ENCODE peak calls at places on chromosomes 4 and X, in five cellular contexts. H, W, B, D and X are unnamed samples. For H3K4me1, the result is how much of the 10 kb centered on the place peaks cover.

GRCh38 chr4:119010909-119011606 is 122.4 kb downstream of the SYNPO2 start:
- DNase-seq in H (no peak), W (no peak), B (no peak), D (no peak), X (no peak)

GRCh38 chrX:151359931-151360871 is 36.8 kb upstream of the VMA21 start:
- DNase-seq in H (peak), W (peak), B (peak), D (peak), X (peak)

GRCh38 chrX:151825927-151826471 is 86.7 kb upstream of the MAGEA4 start:
- DNase-seq in H (no peak), W (no peak), B (peak), D (no peak), X (no peak)

GRCh38 chrX:153673398-153674218 is at the start of gene PNCK:
- DNase-seq in H (no peak), W (no peak), B (no peak), D (peak), X (no peak)

GRCh38 chr4:1863297-1864033 is 7.5 kb upstream of the LETM1 start:
- DNase-seq in H (no peak), W (no peak), B (no peak), D (no peak), X (no peak)

GRCh38 chr4:38115601-38116000 is 155.4 kb downstream of the PTTG2 start:
- DNase-seq in H (no peak), W (no peak), B (no peak), D (no peak), X (no peak)

GRCh38 chr4:147860960-147861359 is 129.1 kb downstream of the ARHGAP10 start:
- DNase-seq in H (no peak), W (no peak), B (no peak), D (peak), X (no peak)

GRCh38 chr4:171962110-171962509 is 148.9 kb downstream of the GALNTL6 start:
- DNase-seq in H (no peak), W (no peak), B (no peak), D (no peak), X (no peak)

GRCh38 chrX:107678957-107679740 is 50.8 kb downstream of the PRPS1 start:
- DNase-seq in H (peak), W (peak), B (peak), D (no peak), X (peak)

GRCh38 chr4:41590591-41590990 is 52.6 kb downstream of the LIMCH1 start:
- DNase-seq in H (no peak), W (peak), B (no peak), D (no peak), X (no peak)

GRCh38 chrX:122238801-122239200 is 945.3 kb upstream of the GRIA3 start:
- DNase-seq in H (no peak), W (no peak), B (no peak), D (no peak), X (no peak)

GRCh38 chr4:98510757-98511517 is 147.5 kb downstream of the TSPAN5 start:
- DNase-seq in H (no peak), W (no peak), B (peak), D (no peak), X (no peak)

GRCh38 chrX:103846395-103846794 is 14.3 kb upstream of the RAB9B start:
- DNase-seq in H (no peak), W (no peak), B (no peak), D (no peak), X (no peak)

GRCh38 chrX:9855536-9856320 is 69.5 kb downstream of the SHROOM2 start:
- DNase-seq in H (no peak), W (no peak), B (peak), D (no peak), X (no peak)

GRCh38 chr4:10662937-10663336 is 21.6 kb downstream of the CLNK start:
- DNase-seq in H (no peak), W (no peak), B (no peak), D (no peak), X (no peak)

GRCh38 chr4:144903953-144904711 is 193.9 kb downstream of the ANAPC10 start:
- DNase-seq in H (no peak), W (no peak), B (no peak), D (no peak), X (no peak)

GRCh38 chr4:77821775-77822174 is 2.6 kb upstream of the CNOT6L start:
- DNase-seq in H (no peak), W (no peak), B (no peak), D (no peak), X (no peak)

GRCh38 chr4:47933798-47934197 is 19.4 kb upstream of the NFXL1 start:
- DNase-seq in H (no peak), W (no peak), B (peak), D (no peak), X (no peak)

GRCh38 chrX:9977642-9978041 is 10.5 kb downstream of the CLDN34 start:
- DNase-seq in H (no peak), W (no peak), B (no peak), D (no peak), X (no peak)

GRCh38 chrX:74835566-74835965 is 89.7 kb downstream of the NEXMIF start:
- DNase-seq in H (no peak), W (no peak), B (no peak), D (no peak), X (peak)

GRCh38 chrX:110408949-110409588 is 50.4 kb downstream of the RTL9 start:
- DNase-seq in H (no peak), W (no peak), B (peak), D (no peak), X (no peak)

GRCh38 chr4:164318350-164318749 is 435.6 kb upstream of the SMIM31 start:
- DNase-seq in H (no peak), W (no peak), B (no peak), D (no peak), X (no peak)

GRCh38 chrX:40727599-40728252 is 7.6 kb downstream of the MED14 start:
- DNase-seq in H (no peak), W (no peak), B (no peak), D (no peak), X (no peak)

GRCh38 chrX:17939724-17940123 is 78.6 kb upstream of the RAI2 start:
- DNase-seq in H (no peak), W (peak), B (no peak), D (no peak), X (no peak)

GRCh38 chrX:17944833-17945497 is 83.9 kb upstream of the RAI2 start:
- DNase-seq in H (peak), W (no peak), B (peak), D (no peak), X (no peak)
- H3K27ac ChIP-seq in H (no peak), W (no peak), B (no peak), D (no peak), X (no peak)

DNA sequence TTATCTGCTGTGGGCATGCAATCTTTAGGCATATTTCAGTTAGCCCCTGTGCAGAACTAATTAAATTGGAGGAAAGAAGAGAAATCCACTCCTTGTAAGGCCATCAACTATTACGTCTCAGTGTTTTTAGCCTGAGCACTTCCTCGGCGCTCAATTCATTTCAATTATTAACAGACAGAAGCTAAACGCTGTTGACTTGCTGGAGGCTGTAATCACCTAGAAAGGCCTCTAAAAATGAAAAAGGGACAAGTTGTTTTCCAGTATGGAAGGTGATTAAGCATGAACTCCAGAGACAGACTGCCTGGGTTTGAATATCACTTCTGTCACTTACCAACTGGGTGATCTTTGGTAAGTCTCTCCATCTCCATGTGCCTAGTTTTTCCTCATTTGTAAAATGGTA is 59.6 kb downstream of the LEF1 start:
- DNase-seq in H (no peak), W (no peak), B (no peak), D (no peak), X (no peak)
- H3K4me1 ChIP-seq in H (under half), W (under half), B (under half), D (under half), X (under half)

GRCh38 chr4:122701061-122701460 is 31.4 kb upstream of the BBS12 start:
- DNase-seq in H (no peak), W (no peak), B (no peak), D (no peak), X (no peak)
- TF ChIP-seq CTCF in H (no peak), W (no peak), B (no peak), D (no peak), X (no peak)

DNA sequence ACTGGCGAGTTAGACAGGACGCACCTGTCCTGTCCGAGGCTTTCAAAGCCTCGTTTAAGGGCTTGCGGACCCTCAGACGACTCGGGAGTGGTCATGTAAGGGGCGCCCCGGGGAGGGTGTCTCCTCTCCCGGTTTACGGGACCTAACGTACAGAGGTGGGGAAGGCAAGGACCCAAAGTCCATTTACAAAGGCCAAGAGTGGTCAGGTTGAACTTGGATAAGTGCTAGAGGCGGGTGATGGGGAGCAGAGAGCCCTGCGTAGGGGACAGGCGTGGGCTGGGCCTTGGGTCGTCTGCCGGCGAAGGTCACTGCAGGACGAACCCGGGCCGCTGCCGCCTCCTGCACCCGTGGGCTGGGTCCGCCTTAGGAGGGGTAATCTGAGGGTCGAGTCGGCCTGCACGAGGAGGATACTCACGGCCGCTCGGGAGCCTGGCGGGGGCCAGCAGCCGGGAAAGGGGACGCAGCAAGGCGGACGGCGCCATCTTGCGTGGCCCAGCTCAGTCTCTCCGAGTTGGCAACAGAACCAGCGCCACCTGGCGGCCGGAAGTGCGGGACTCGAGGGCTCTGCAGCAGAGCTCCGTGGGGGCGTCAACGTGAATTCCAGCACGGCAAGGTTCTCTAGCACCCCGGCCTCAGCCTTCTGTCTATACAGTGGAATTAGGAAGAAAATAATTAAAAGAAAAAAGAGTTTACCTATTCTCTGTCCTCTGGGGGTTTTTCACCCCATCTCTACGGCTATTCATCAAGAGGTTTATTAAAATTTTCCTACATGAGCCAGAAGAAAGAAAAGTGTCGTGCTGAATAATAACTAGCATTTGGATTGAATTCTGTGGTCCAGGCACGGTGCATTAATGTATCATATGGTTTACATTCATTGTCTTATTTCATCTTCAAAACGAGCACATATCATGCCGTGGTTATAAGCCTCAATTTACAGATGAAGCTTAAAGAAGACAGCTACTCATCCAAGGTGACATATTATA is 5.7 kb upstream of the NAA15 start:
- DNase-seq in H (peak), W (peak), B (peak), D (peak), X (peak)
- H3K27ac ChIP-seq in H (peak), W (peak), B (peak), D (peak), X (peak)